ENCODE peak calls at places on chromosomes 13 and 19, in five cellular contexts. P is HepG2, F is K562, C is WTC11, B is HCT116. Z is an unnamed sample.

GRCh38 chr19:5103061-5103701 is 134.3 kb downstream of the KDM4B start:
- DNase-seq in F (no peak), C (no peak), P (no peak), B (no peak), Z (no peak)

GRCh38 chr13:49113526-49114286 is 106.4 kb upstream of the MLNR start:
- DNase-seq in P (peak), C (no peak), B (no peak), F (no peak), Z (no peak)

GRCh38 chr19:6086081-6086858 is 24.0 kb downstream of the RFX2 start:
- DNase-seq in B (no peak), P (no peak), C (no peak), F (no peak), Z (no peak)

GRCh38 chr19:3723110-3723488 is 14.9 kb downstream of the TJP3 start:
- DNase-seq in B (no peak), F (no peak), P (no peak), C (no peak), Z (no peak)

GRCh38 chr13:46684287-46685001 is 112.5 kb downstream of the ESD start:
- DNase-seq in B (no peak), P (peak), C (no peak), F (no peak), Z (no peak)

GRCh38 chr13:49021953-49022352 is 46.2 kb downstream of the FNDC3A start:
- DNase-seq in C (no peak), F (no peak), P (no peak), B (no peak), Z (no peak)

GRCh38 chr13:71577127-71577526 is 289.9 kb downstream of the DACH1 start:
- DNase-seq in F (no peak), B (no peak), C (no peak), P (no peak), Z (no peak)

GRCh38 chr19:50478901-50479715 is 2.5 kb upstream of the GARIN5A start:
- DNase-seq in F (peak), C (peak), B (no peak), P (peak), Z (no peak)

GRCh38 chr13:21435710-21436151 is 23.4 kb downstream of the ZDHHC20 start:
- DNase-seq in B (peak), C (no peak), F (peak), P (peak), Z (peak)

GRCh38 chr13:70108276-70108845 is at the start of gene KLHL1:
- DNase-seq in F (no peak), B (no peak), C (no peak), P (no peak), Z (no peak)

GRCh38 chr13:31236211-31236786 is 36.5 kb downstream of the B3GLCT start:
- DNase-seq in F (no peak), C (no peak), P (peak), B (peak), Z (no peak)

GRCh38 chr19:38383184-38383583 is 4.7 kb downstream of the GGN start:
- DNase-seq in B (no peak), C (no peak), P (no peak), F (no peak), Z (no peak)

GRCh38 chr13:40389081-40389641 is 277.3 kb downstream of the FOXO1 start:
- DNase-seq in B (no peak), F (no peak), P (no peak), C (no peak), Z (peak)

GRCh38 chr13:22047785-22048104 is 376.9 kb downstream of the FGF9 start:
- DNase-seq in P (no peak), C (no peak), B (no peak), F (no peak), Z (no peak)

GRCh38 chr19:23415034-23415433 is 19.8 kb upstream of the ZNF91 start:
- DNase-seq in P (no peak), B (no peak), C (no peak), F (no peak), Z (no peak)

GRCh38 chr13:46666727-46667456 is 113.9 kb downstream of the LRCH1 start:
- DNase-seq in P (no peak), C (peak), F (no peak), B (no peak), Z (no peak)

GRCh38 chr19:1513492-1514294 is 874 bp upstream of the ADAMTSL5 start:
- DNase-seq in B (peak), F (peak), C (peak), P (no peak), Z (no peak)

GRCh38 chr13:29573190-29573589 is 22.3 kb downstream of the SLC7A1 start:
- DNase-seq in F (no peak), P (no peak), C (no peak), B (no peak), Z (no peak)

GRCh38 chr19:32810452-32810851 is 59.1 kb downstream of the SLC7A9 start:
- DNase-seq in B (no peak), F (no peak), C (no peak), P (no peak), Z (no peak)

GRCh38 chr13:49437705-49438104 is 6.2 kb downstream of the CAB39L start:
- DNase-seq in P (no peak), B (no peak), C (no peak), F (no peak), Z (no peak)

GRCh38 chr13:25977216-25977615 is 74.6 kb downstream of the SHISA2 start:
- DNase-seq in C (peak), B (no peak), F (no peak), P (no peak), Z (no peak)

GRCh38 chr19:37079238-37079637 is 1.0 kb downstream of the ZNF420 start:
- DNase-seq in P (no peak), F (no peak), B (no peak), C (no peak), Z (no peak)

GRCh38 chr13:29613101-29613500 is 17.6 kb upstream of the SLC7A1 start:
- DNase-seq in C (no peak), P (no peak), B (no peak), F (no peak), Z (no peak)

GRCh38 chr13:99031725-99032298 is 53.9 kb upstream of the DOCK9 start:
- DNase-seq in P (no peak), B (no peak), C (no peak), F (no peak), Z (no peak)

GRCh38 chr13:112747256-112747655 is 57.4 kb downstream of the ATP11A start:
- DNase-seq in P (no peak), B (no peak), C (no peak), F (no peak), Z (no peak)

GRCh38 chr19:469833-470232 is 9.0 kb upstream of the SHC2 start:
- DNase-seq in P (no peak), F (no peak), B (no peak), C (no peak), Z (no peak)

GRCh38 chr19:13537454-13537853 is 31.2 kb upstream of the CACNA1A start:
- DNase-seq in B (no peak), C (peak), P (no peak), F (peak), Z (no peak)

GRCh38 chr13:24087611-24088235 is 72.8 kb upstream of the SPATA13 start:
- DNase-seq in B (no peak), F (no peak), P (peak), C (no peak), Z (no peak)

GRCh38 chr19:37941820-37942515 is 35.0 kb downstream of the SIPA1L3 start:
- DNase-seq in P (peak), F (no peak), B (no peak), C (no peak), Z (no peak)

GRCh38 chr13:52926971-52927370 is 78.5 kb upstream of the PCDH8 start:
- DNase-seq in C (no peak), P (no peak), B (no peak), F (no peak), Z (no peak)

GRCh38 chr13:101307181-101307701 is 109.1 kb downstream of the NALCN start:
- DNase-seq in F (no peak), C (no peak), B (no peak), P (no peak), Z (no peak)

GRCh38 chr13:96994030-96994848 is at the start of gene OXGR1:
- DNase-seq in P (no peak), B (no peak), F (peak), C (peak), Z (no peak)

GRCh38 chr13:59337070-59337469 is 826.7 kb downstream of the DIAPH3 start:
- DNase-seq in F (no peak), P (no peak), B (no peak), C (no peak), Z (no peak)

GRCh38 chr13:27466513-27466912 is 16.1 kb upstream of the MTIF3 start:
- DNase-seq in P (no peak), B (no peak), F (no peak), C (no peak), Z (no peak)

DNA sequence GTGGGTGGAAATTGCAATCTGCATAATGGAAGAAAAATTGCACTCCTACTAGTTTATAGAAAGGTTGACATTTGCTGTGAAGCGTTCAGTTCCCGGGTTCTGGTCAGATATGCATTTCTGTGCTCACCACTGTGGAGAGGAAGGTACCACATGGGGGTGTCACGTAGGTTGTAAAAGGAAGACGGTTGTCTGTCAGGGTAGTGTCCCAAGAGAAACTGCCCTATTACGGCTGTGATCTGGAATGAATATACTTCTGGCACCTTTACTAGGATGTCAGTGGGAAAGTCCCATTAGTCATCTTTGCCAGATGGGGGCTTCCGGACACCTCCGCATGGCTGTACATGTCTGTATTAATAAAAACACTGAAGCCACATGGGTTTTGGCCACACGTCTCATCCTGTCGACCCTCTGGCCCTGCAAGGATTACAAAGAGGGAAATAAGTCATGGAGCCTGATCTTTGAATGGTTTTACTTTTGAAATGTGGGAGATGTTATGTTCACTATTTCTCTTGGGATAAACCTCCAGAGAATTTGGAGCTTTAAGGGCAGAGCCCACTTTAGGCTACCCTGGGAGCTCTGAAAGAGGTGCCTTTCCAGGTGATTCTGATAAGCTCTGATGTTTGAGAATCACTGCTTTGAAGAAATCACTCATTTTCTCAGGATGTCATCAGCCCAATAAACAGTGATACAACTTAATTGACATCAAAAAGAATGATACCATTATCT is 133.9 kb downstream of the AKAP11 start:
- DNase-seq in F (no peak), P (no peak), B (no peak), C (no peak), Z (peak)
- TF ChIP-seq ATF3 in F (no peak), P (no peak), B (no peak), C (no peak), Z (no peak)

GRCh38 chr13:43785681-43786471 is 896 bp downstream of the ENOX1 start:
- DNase-seq in C (peak), B (no peak), F (peak), P (no peak), Z (no peak)

GRCh38 chr13:43782686-43783085 is 4.1 kb downstream of the ENOX1 start:
- DNase-seq in F (no peak), C (no peak), B (no peak), P (no peak), Z (no peak)

GRCh38 chr13:43784491-43784890 is 2.3 kb downstream of the ENOX1 start:
- DNase-seq in C (no peak), F (no peak), B (no peak), P (no peak), Z (no peak)

GRCh38 chr13:43785166-43785680 is 1.5 kb downstream of the ENOX1 start:
- DNase-seq in P (no peak), C (no peak), B (no peak), F (no peak), Z (no peak)

DNA sequence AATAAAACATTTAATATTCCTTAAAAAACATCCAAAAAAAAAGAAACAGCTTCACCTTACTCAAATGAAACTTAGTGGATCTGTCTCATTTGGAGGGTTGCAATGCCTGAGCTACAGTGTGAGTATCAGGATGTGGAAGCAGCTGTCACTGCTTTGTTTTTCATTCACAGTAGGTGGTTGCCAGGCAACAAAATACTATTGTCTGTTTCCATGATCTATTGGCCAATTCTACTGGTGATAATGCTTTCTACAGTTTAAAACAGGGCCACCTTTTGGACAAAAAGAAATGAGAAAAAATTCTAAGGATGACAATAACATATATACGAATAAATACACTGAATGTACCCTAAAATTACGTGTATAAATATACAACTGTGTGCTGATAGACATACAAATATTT is 3.0 kb downstream of the ENOX1 start:
- DNase-seq in B (no peak), P (no peak), F (no peak), C (no peak), Z (no peak)
- TF ChIP-seq ATF3 in B (no peak), P (no peak), F (no peak), C (no peak), Z (no peak)

GRCh38 chr19:17871878-17872250 is at the start of gene SLC5A5:
- DNase-seq in C (peak), P (no peak), B (no peak), F (no peak), Z (no peak)

GRCh38 chr19:17871032-17871877 is 490 bp upstream of the SLC5A5 start:
- DNase-seq in F (no peak), B (no peak), C (no peak), P (no peak), Z (no peak)

GRCh38 chr19:17872251-17873001 is 681 bp downstream of the SLC5A5 start:
- DNase-seq in F (no peak), C (no peak), B (no peak), P (no peak), Z (no peak)

GRCh38 chr19:17874423-17875135 is 2.8 kb downstream of the SLC5A5 start:
- DNase-seq in B (no peak), F (no peak), C (no peak), P (no peak), Z (no peak)

DNA sequence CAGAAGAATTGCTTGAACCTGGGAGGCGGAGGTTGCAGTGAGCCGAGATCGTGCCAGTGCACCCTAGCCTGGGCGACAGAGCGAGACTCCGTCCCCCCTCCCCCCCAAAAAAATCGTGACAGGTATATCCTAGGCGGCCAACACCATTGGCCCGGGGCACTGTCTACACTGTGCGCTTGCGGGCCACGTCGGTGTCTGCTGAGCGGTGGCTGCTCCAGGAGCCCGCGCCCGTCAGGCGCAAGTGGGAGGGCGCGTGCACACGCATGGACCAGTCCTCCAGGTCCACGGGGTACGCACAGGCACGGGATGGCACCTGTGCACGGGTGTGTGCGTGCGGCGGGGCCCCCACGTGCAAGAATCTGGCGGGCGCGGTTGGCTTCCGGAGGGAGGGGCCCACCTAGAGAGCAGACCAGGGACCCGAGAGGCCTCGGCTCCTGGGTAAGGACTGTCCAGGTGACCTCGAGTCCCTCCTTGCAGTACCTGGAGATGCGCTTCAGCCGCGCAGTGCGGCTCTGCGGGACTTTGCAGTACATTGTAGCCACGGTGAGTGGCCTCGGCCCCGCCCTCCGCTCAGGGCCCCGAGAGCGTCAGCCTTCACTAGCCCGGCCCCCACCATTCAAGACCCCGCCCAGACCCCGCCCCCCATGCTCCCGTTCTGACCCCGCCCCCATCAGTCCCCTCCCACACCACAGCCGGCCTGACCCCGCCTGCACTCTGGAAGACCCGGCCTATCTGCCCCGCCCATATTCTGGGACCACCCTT is 2.1 kb downstream of the SLC5A5 start:
- DNase-seq in P (no peak), B (peak), C (peak), F (peak), Z (no peak)
- TF ChIP-seq ATF3 in P (no peak), B (no peak), C (no peak), F (no peak), Z (no peak)

GRCh38 chr19:2511991-2512390 is 36.1 kb downstream of the GADD45B start:
- DNase-seq in P (no peak), B (no peak), C (no peak), F (no peak), Z (no peak)

GRCh38 chr19:2512523-2513431 is 36.9 kb downstream of the GADD45B start:
- DNase-seq in B (no peak), P (no peak), C (no peak), F (no peak), Z (no peak)

GRCh38 chr19:2516727-2517126 is 40.8 kb downstream of the GADD45B start:
- DNase-seq in C (no peak), B (no peak), P (no peak), F (no peak), Z (no peak)

GRCh38 chr19:2517881-2518601 is 42.1 kb downstream of the GADD45B start:
- DNase-seq in P (no peak), C (no peak), F (no peak), B (no peak), Z (no peak)

GRCh38 chr19:2514981-2515518 is 39.1 kb downstream of the GADD45B start:
- DNase-seq in B (no peak), C (no peak), F (no peak), P (no peak), Z (no peak)
- TF ChIP-seq ATF3 in B (no peak), C (no peak), F (no peak), P (no peak), Z (no peak)

GRCh38 chr19:10797541-10798256 is 38.3 kb downstream of the TMED1 start:
- DNase-seq in F (no peak), C (no peak), B (no peak), P (no peak), Z (peak)
- TF ChIP-seq ATF3 in F (no peak), C (no peak), B (no peak), P (no peak), Z (no peak)

DNA sequence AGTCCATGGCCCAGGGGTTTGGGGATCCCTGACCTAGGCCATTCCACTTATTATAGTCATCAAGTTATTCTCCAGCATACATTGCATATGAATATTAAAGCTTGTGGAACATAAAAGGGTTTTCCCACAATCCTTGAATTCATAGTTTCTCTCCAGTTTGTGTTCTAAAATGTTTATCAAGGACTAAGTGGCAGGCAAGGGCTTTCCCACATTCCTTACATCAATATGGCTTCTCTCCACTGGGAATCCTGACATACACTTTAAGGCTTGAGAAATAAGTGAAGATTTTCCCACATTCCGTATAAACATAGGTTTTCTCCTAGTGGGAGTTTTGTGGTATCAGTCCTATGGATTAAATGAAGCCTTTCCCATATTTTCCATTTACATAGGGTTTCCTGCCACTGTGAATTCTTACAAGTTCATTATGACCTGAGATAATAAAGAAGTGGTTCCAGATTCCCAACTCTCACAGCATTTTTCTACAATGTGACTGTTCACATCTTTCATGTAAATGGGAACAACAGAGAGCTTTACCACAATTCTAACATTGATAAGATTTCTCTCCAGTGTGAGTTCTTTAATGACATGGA is 14.5 kb downstream of the ZNF426 start:
- DNase-seq in C (no peak), P (no peak), B (no peak), F (no peak), Z (no peak)
- TF ChIP-seq ATF3 in C (no peak), P (no peak), B (no peak), F (no peak), Z (no peak)

GRCh38 chr19:41479757-41480191 is 36.8 kb downstream of the ERICH4 start:
- DNase-seq in P (no peak), B (no peak), C (no peak), F (peak), Z (no peak)
- TF ChIP-seq ATF3 in P (no peak), B (no peak), C (no peak), F (no peak), Z (no peak)

GRCh38 chr13:82356667-82357066 is 1525.6 kb downstream of the SLITRK1 start:
- DNase-seq in C (no peak), B (no peak), P (no peak), F (no peak), Z (no peak)
- TF ChIP-seq ATF3 in C (no peak), B (no peak), P (no peak), F (no peak), Z (no peak)

DNA sequence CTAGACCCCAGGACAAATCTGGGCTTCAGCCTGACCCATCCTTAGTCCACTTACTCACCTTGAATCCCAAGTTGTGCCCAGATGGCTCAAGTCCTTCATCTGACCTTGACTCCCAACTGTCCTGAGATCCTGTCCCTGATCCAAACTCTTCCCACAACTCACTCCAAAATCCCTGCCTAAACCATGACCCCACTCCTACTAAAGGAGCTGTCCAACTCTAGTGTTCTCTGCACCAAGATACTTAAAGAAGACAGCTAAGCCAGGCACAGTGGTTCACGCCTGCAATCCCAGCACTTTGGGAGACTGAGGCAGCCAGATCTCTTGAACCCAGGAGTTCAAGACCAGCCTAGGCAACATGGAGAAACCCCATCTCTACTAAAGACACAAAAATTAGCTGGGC is 8.5 kb downstream of the POU2F2 start:
- DNase-seq in C (no peak), P (no peak), F (no peak), B (no peak), Z (no peak)
- TF ChIP-seq ATF3 in C (no peak), P (no peak), F (no peak), B (no peak), Z (no peak)

GRCh38 chr19:19171821-19172532 is 1.9 kb upstream of the MEF2B start:
- DNase-seq in C (peak), B (no peak), P (peak), F (peak), Z (no peak)
- TF ChIP-seq ATF3 in C (no peak), B (no peak), P (peak), F (peak), Z (no peak)